ENCODE peak calls at places on chromosome 20, in five cellular contexts. Q is heart left ventricle; F is naive thymus-derived CD4-positive, alpha-beta T cell; D is brain microvascular endothelial cell; R is cardiac muscle cell. B is an unnamed sample.

GRCh38 chr20:63635431-63636141 is 8.7 kb upstream of the GMEB2 start:
- DNase-seq in Q (peak; percentile 70), F (peak; percentile 89), D (no peak), R (no peak), B (peak; percentile 76)

GRCh38 chr20:63733117-63733516 is 3.3 kb upstream of the LIME1 start:
- DNase-seq in Q (no peak), F (no peak), D (no peak), R (no peak), B (no peak)

GRCh38 chr20:23606652-23607049 is 934 bp upstream of the CST9 start:
- DNase-seq in Q (peak; percentile 88), F (peak; percentile 31), D (peak; percentile 64), R (peak; percentile 83), B (no peak)

GRCh38 chr20:17453592-17453991 is 77.6 kb downstream of the BFSP1 start:
- DNase-seq in Q (no peak), F (no peak), D (no peak), R (no peak), B (no peak)

GRCh38 chr20:10654630-10655029 is 19.2 kb downstream of the JAG1 start:
- DNase-seq in Q (no peak), F (no peak), D (peak; percentile 67), R (no peak), B (no peak)

GRCh38 chr20:46260480-46260879 is 47.8 kb downstream of the CDH22 start:
- DNase-seq in Q (no peak), F (no peak), D (no peak), R (no peak), B (no peak)

GRCh38 chr20:7694940-7695567 is 245.2 kb downstream of the HAO1 start:
- DNase-seq in Q (no peak), F (no peak), D (no peak), R (no peak), B (no peak)

GRCh38 chr20:4465855-4466545 is 255.7 kb upstream of the PRND start:
- DNase-seq in Q (no peak), F (no peak), D (no peak), R (no peak), B (no peak)

GRCh38 chr20:23298926-23299672 is 51.5 kb upstream of the NXT1 start:
- DNase-seq in Q (no peak), F (no peak), D (peak; percentile 20), R (peak; percentile 26), B (no peak)

GRCh38 chr20:48350291-48350988 is 477.4 kb downstream of the PREX1 start:
- DNase-seq in Q (no peak), F (no peak), D (no peak), R (peak; percentile 22), B (no peak)

GRCh38 chr20:56519551-56519950 is 5.0 kb upstream of the FAM209A start:
- DNase-seq in Q (no peak), F (no peak), D (no peak), R (no peak), B (no peak)

GRCh38 chr20:49631074-49631716 is 63.3 kb upstream of the PTGIS start:
- DNase-seq in Q (no peak), F (no peak), D (no peak), R (no peak), B (no peak)

GRCh38 chr20:47319517-47320252 is 36.8 kb downstream of the ZMYND8 start:
- DNase-seq in Q (no peak), F (no peak), D (peak; percentile 42), R (peak; percentile 96), B (no peak)

GRCh38 chr20:41214666-41215065 is 77.3 kb downstream of the PLCG1 start:
- DNase-seq in Q (no peak), F (no peak), D (no peak), R (no peak), B (no peak)

GRCh38 chr20:6160736-6161135 is 37.9 kb upstream of the FERMT1 start:
- DNase-seq in Q (no peak), F (no peak), D (no peak), R (no peak), B (no peak)

GRCh38 chr20:17445561-17445960 is 85.6 kb downstream of the BFSP1 start:
- DNase-seq in Q (no peak), F (no peak), D (no peak), R (no peak), B (no peak)

GRCh38 chr20:29079769-29080690 is 2177.4 kb upstream of the DEFB115 start:
- DNase-seq in Q (peak; percentile 55), F (no peak), D (no peak), R (peak; percentile 92), B (no peak)

DNA sequence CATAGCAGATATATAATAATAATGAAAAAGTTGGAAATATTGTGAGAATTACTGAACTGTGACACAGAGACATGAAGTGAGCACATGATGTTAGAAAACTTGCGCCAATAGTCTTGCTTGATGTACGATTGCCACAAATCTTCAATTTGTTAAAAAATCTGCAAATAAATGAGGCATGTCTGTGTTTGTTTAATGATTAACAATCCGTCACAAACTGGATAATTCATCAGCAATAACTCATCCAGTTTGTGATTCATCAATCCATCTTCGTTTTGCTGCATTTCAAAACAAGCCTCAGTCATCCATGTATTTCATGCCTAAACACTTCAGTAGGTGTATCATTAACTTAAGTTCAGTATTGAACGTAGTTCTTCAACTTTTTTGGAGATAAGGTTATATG is 25.5 kb upstream of the SMIM26 start:
- DNase-seq in Q (no peak), F (no peak), D (no peak), R (no peak), B (no peak)
- H3K36me3 ChIP-seq in Q (peaks cover 89% of the 10 kb centered on the region), F (peaks cover 66% of the 10 kb centered on the region), D (peaks cover 37% of the 10 kb centered on the region), R (peaks cover 28% of the 10 kb centered on the region), B (peaks cover 55% of the 10 kb centered on the region)

DNA sequence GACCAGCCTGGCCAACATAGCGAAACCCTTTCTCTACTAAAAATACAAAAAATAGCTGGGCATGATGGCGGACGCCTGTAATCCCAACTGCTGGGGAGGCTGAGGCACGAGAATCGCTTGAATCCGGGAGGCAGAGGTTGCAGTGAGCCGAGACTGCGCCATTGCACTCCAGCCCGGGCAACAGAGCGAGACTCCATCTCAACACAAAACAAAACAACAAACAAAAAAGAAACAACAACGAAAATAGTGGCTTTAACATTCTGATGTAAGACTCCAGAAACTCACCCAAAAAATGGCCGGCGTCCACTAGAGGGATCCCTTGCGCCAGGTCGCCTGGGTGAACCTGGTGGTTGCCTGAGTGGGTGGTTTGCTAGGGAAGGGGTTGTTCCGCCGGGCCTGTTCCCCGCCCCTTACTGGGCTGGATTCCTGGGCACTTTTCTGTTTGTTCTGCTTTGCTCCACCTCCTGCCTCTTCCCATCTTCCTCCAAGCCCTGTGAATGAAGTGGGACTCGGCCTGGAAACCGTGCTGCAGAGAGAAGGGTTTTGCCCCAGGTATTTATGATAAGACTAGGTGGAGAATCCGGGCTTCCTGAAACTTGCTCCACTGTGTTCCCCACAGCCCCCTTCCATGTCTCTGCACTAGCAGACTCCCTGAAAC is 1.5 kb downstream of the PABPC1L start:
- DNase-seq in Q (no peak), F (peak; percentile 43), D (peak; percentile 27), R (peak; percentile 77), B (no peak)
- H3K4me3 ChIP-seq in Q (no peak overlapping the region), F (no peak overlapping the region), D (no peak overlapping the region), R (no peak overlapping the region), B (no peak overlapping the region)

DNA sequence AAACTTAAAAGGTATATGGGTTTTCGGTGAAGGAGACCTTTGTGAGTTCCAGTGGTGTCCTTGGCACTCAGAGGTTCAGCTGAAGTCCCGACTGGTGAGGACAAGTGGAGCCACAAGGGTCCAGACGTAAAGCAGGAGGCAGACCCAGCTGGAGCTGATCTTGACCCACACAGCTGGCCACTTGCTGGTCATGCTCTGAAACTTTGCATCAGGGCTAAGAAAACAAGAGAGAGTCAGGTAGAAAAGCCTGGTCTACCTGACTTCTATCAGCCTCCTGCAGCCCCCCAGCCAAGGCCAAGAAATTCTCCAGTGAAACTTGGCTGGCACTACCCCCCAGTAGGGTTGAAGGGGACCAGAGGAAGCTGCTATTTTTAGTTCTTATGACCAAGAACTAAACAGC is 21.6 kb downstream of the SERINC3 start:
- DNase-seq in Q (no peak), F (no peak), D (no peak), R (no peak), B (no peak)
- H3K36me3 ChIP-seq in Q (peaks cover 100% of the 10 kb centered on the region), F (peaks cover 97% of the 10 kb centered on the region), D (peaks cover 58% of the 10 kb centered on the region), R (peaks cover 68% of the 10 kb centered on the region), B (peaks cover 89% of the 10 kb centered on the region)

GRCh38 chr20:62362590-62362940 is 4.5 kb downstream of the LAMA5 start:
- DNase-seq in Q (peak; percentile 51), F (no peak), D (no peak), R (no peak), B (no peak)
- H3K4me3 ChIP-seq in Q (no peak overlapping the region), F (no peak overlapping the region), D (no peak overlapping the region), R (no peak overlapping the region), B (no peak overlapping the region)

GRCh38 chr20:57615472-57615855 is 4.8 kb downstream of the ZBP1 start:
- DNase-seq in Q (no peak), F (no peak), D (no peak), R (no peak), B (no peak)
- H3K36me3 ChIP-seq in Q (no peaks in the 10 kb centered on the region), F (peaks cover 46% of the 10 kb centered on the region), D (no peaks in the 10 kb centered on the region), R (no peaks in the 10 kb centered on the region), B (peaks cover 52% of the 10 kb centered on the region)

DNA sequence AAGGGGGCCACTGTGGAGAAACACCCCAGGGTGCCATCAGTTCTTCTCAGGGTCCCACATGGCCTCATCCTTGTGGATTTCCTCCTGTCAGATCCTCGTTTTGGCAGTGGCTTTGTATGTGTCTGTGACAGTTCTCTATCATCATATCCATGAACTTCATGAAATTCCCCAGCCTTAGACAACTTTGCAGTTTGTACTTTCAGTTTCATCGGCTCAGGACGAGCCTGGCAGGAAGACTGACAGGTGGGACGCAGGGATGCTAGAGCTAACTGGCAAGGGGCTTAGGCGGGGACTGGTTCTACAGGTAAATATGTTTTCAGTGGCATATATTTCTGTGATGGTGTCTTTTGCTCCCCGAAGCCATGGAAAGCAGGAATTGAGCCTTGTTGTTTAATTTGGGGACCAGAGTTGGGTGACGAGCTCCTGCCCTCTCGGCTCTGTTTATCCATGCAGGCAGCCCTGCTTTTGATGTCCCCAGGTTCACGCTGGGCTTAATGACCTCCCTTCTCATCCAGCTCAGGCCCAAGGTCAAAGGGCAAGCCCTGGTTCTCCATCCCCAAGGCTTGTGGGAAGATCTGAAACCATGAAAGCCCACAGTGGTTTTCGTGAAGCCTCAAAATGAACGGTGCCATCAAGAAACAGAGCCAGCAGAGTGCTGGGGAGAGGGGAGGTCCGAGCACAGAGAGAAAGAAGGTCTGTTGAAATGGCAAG is 11.2 kb downstream of the SDCBP2 start:
- DNase-seq in Q (no peak), F (no peak), D (no peak), R (no peak), B (no peak)
- H3K4me3 ChIP-seq in Q (no peak overlapping the region), F (no peak overlapping the region), D (peak overlapping the region; percentile 3), R (no peak overlapping the region), B (no peak overlapping the region)

GRCh38 chr20:62198931-62199330 is 16.1 kb downstream of the MTG2 start:
- DNase-seq in Q (no peak), F (no peak), D (no peak), R (no peak), B (no peak)
- H3K36me3 ChIP-seq in Q (peaks cover 90% of the 10 kb centered on the region), F (peaks cover 70% of the 10 kb centered on the region), D (peaks cover 33% of the 10 kb centered on the region), R (peaks cover 31% of the 10 kb centered on the region), B (peaks cover 50% of the 10 kb centered on the region)

GRCh38 chr20:44584103-44584690 is 1.8 kb downstream of the PKIG start:
- DNase-seq in Q (no peak), F (no peak), D (no peak), R (no peak), B (no peak)
- H3K4me3 ChIP-seq in Q (peak overlapping the region; percentile 49), F (no peak overlapping the region), D (no peak overlapping the region), R (no peak overlapping the region), B (no peak overlapping the region)